ENCODE peak calls at places on chromosome 1, in seven cellular contexts. One of them, this sample, is unnamed.

GRCh38 chr1:233034845-233035244 is 84.4 kb downstream of the NTPCR start:
- DNase-seq in NCI-H1417: no peak
- DNase-seq in HS-27A: no peak
- DNase-seq in memory B cell: no peak
- DNase-seq in omental fat pad: no peak
- DNase-seq in stimulated activated CD4-positive, alpha-beta T cell treated with anti-CD3 and anti-CD28 coated beads, Interleukin-4, amount 100 ng/mL, for 24 hours: no peak
- DNase-seq in CD4-positive, CD25-positive, alpha-beta regulatory T cell: no peak
- DNase-seq in this sample: no peak

GRCh38 chr1:46183119-46183842 is 7.0 kb upstream of the P3R3URF start:
- DNase-seq in NCI-H1417: peak
- DNase-seq in HS-27A: peak
- DNase-seq in memory B cell: no peak
- DNase-seq in omental fat pad: no peak
- DNase-seq in stimulated activated CD4-positive, alpha-beta T cell treated with anti-CD3 and anti-CD28 coated beads, Interleukin-4, amount 100 ng/mL, for 24 hours: no peak
- DNase-seq in CD4-positive, CD25-positive, alpha-beta regulatory T cell: no peak
- DNase-seq in this sample: no peak

GRCh38 chr1:165431079-165431478 is 13.8 kb downstream of the RXRG start:
- DNase-seq in NCI-H1417: no peak
- DNase-seq in HS-27A: no peak
- DNase-seq in memory B cell: no peak
- DNase-seq in omental fat pad: no peak
- DNase-seq in stimulated activated CD4-positive, alpha-beta T cell treated with anti-CD3 and anti-CD28 coated beads, Interleukin-4, amount 100 ng/mL, for 24 hours: no peak
- DNase-seq in CD4-positive, CD25-positive, alpha-beta regulatory T cell: no peak
- DNase-seq in this sample: no peak

GRCh38 chr1:87594736-87595383 is 266.2 kb downstream of the LMO4 start:
- DNase-seq in NCI-H1417: no peak
- DNase-seq in HS-27A: no peak
- DNase-seq in memory B cell: no peak
- DNase-seq in omental fat pad: no peak
- DNase-seq in stimulated activated CD4-positive, alpha-beta T cell treated with anti-CD3 and anti-CD28 coated beads, Interleukin-4, amount 100 ng/mL, for 24 hours: no peak
- DNase-seq in CD4-positive, CD25-positive, alpha-beta regulatory T cell: no peak
- DNase-seq in this sample: no peak

GRCh38 chr1:99963041-99963795 is 6.6 kb upstream of the SLC35A3 start:
- DNase-seq in NCI-H1417: no peak
- DNase-seq in HS-27A: peak
- DNase-seq in memory B cell: no peak
- DNase-seq in omental fat pad: no peak
- DNase-seq in stimulated activated CD4-positive, alpha-beta T cell treated with anti-CD3 and anti-CD28 coated beads, Interleukin-4, amount 100 ng/mL, for 24 hours: no peak
- DNase-seq in CD4-positive, CD25-positive, alpha-beta regulatory T cell: no peak
- DNase-seq in this sample: no peak

GRCh38 chr1:31931241-31932225 is 6.6 kb downstream of the PTP4A2 start:
- DNase-seq in NCI-H1417: no peak
- DNase-seq in HS-27A: no peak
- DNase-seq in memory B cell: no peak
- DNase-seq in omental fat pad: no peak
- DNase-seq in stimulated activated CD4-positive, alpha-beta T cell treated with anti-CD3 and anti-CD28 coated beads, Interleukin-4, amount 100 ng/mL, for 24 hours: no peak
- DNase-seq in CD4-positive, CD25-positive, alpha-beta regulatory T cell: no peak
- DNase-seq in this sample: no peak

GRCh38 chr1:206967096-206967851 is 3.0 kb downstream of the FCAMR start:
- DNase-seq in NCI-H1417: no peak
- DNase-seq in HS-27A: no peak
- DNase-seq in memory B cell: no peak
- DNase-seq in omental fat pad: no peak
- DNase-seq in stimulated activated CD4-positive, alpha-beta T cell treated with anti-CD3 and anti-CD28 coated beads, Interleukin-4, amount 100 ng/mL, for 24 hours: no peak
- DNase-seq in CD4-positive, CD25-positive, alpha-beta regulatory T cell: peak
- DNase-seq in this sample: no peak

GRCh38 chr1:218380125-218380977 is 35.2 kb downstream of the TGFB2 start:
- DNase-seq in NCI-H1417: no peak
- DNase-seq in HS-27A: peak
- DNase-seq in memory B cell: no peak
- DNase-seq in omental fat pad: no peak
- DNase-seq in stimulated activated CD4-positive, alpha-beta T cell treated with anti-CD3 and anti-CD28 coated beads, Interleukin-4, amount 100 ng/mL, for 24 hours: no peak
- DNase-seq in CD4-positive, CD25-positive, alpha-beta regulatory T cell: no peak
- DNase-seq in this sample: no peak

GRCh38 chr1:40853113-40853999 is 8.8 kb downstream of the CITED4 start:
- DNase-seq in NCI-H1417: no peak
- DNase-seq in HS-27A: no peak
- DNase-seq in memory B cell: no peak
- DNase-seq in omental fat pad: no peak
- DNase-seq in stimulated activated CD4-positive, alpha-beta T cell treated with anti-CD3 and anti-CD28 coated beads, Interleukin-4, amount 100 ng/mL, for 24 hours: no peak
- DNase-seq in CD4-positive, CD25-positive, alpha-beta regulatory T cell: no peak
- DNase-seq in this sample: no peak

This sample was measured in NT2/D1.